ENCODE peak calls at places on chromosomes 11 and 22, in six cellular contexts. M is left ventricle myocardium inferior, L is sigmoid colon, U is adipocyte, S is BE2C, C is heart right ventricle. Q is an unnamed sample. For H3K9me3, the result is how much of the 10 kb centered on the place peaks cover.

GRCh38 chr22:19429950-19430889 is 1.3 kb downstream of the HIRA start:
- DNase-seq in M (peak), L (no peak), U (peak), S (peak), C (peak), Q (peak)

GRCh38 chr11:7927635-7928034 is 3.4 kb downstream of the OR10A6 start:
- DNase-seq in M (no peak), L (no peak), U (no peak), S (no peak), C (no peak), Q (no peak)

GRCh38 chr22:30858976-30859713 is 109.4 kb downstream of the MORC2 start:
- DNase-seq in M (no peak), L (no peak), U (no peak), S (no peak), C (no peak), Q (no peak)

GRCh38 chr11:46889689-46890475 is 28.5 kb downstream of the LRP4 start:
- DNase-seq in M (peak), L (peak), U (peak), S (peak), C (peak), Q (peak)

GRCh38 chr11:4038973-4039372 is 55.6 kb upstream of the RRM1 start:
- DNase-seq in M (no peak), L (no peak), U (peak), S (no peak), C (no peak), Q (no peak)

GRCh38 chr22:50474711-50475651 is at the start of gene SBF1:
- DNase-seq in M (peak), L (peak), U (peak), S (peak), C (peak), Q (peak)

GRCh38 chr11:72239296-72239848 is 4.6 kb downstream of the PHOX2A start:
- DNase-seq in M (peak), L (peak), U (peak), S (peak), C (peak), Q (peak)

GRCh38 chr11:33521384-33521783 is 179.2 kb downstream of the C11orf91 start:
- DNase-seq in M (no peak), L (no peak), U (no peak), S (no peak), C (no peak), Q (no peak)

GRCh38 chr22:49712195-49712791 is 115.4 kb downstream of the BRD1 start:
- DNase-seq in M (no peak), L (no peak), U (peak), S (no peak), C (no peak), Q (peak)

GRCh38 chr11:125457814-125458343 is 38.2 kb downstream of the FEZ1 start:
- DNase-seq in M (peak), L (peak), U (peak), S (no peak), C (peak), Q (peak)

GRCh38 chr11:105489431-105489830 is 120.4 kb upstream of the GRIA4 start:
- DNase-seq in M (no peak), L (no peak), U (peak), S (peak), C (no peak), Q (peak)

GRCh38 chr11:127639916-127640315 is 639.3 kb upstream of the KIRREL3 start:
- DNase-seq in M (no peak), L (no peak), U (no peak), S (no peak), C (no peak), Q (no peak)

GRCh38 chr22:46056169-46057041 is 79.4 kb upstream of the WNT7B start:
- DNase-seq in M (peak), L (peak), U (peak), S (peak), C (no peak), Q (peak)

GRCh38 chr11:85076535-85077330 is 550.4 kb downstream of the DLG2 start:
- DNase-seq in M (no peak), L (no peak), U (peak), S (no peak), C (peak), Q (peak)

GRCh38 chr11:83982825-83983224 is 696.7 kb upstream of the CCDC90B start:
- DNase-seq in M (no peak), L (no peak), U (no peak), S (no peak), C (no peak), Q (no peak)

GRCh38 chr11:109425554-109425953 is 3.6 kb downstream of the C11orf87 start:
- DNase-seq in M (no peak), L (no peak), U (no peak), S (no peak), C (no peak), Q (no peak)

GRCh38 chr11:7871056-7871455 is 60.0 kb downstream of the OR10A6 start:
- DNase-seq in M (no peak), L (no peak), U (no peak), S (no peak), C (no peak), Q (peak)

GRCh38 chr22:46432164-46433068 is 96.9 kb downstream of the TRMU start:
- DNase-seq in M (no peak), L (no peak), U (no peak), S (no peak), C (no peak), Q (no peak)

GRCh38 chr11:90332415-90332814 is 109.6 kb upstream of the CHORDC1 start:
- DNase-seq in M (no peak), L (no peak), U (no peak), S (no peak), C (no peak), Q (no peak)

GRCh38 chr11:34233215-34233614 is 124.6 kb downstream of the ABTB2 start:
- DNase-seq in M (no peak), L (no peak), U (no peak), S (no peak), C (no peak), Q (no peak)

GRCh38 chr11:10669258-10670033 is 24.1 kb downstream of the IRAG1 start:
- DNase-seq in M (no peak), L (peak), U (peak), S (peak), C (no peak), Q (peak)

DNA sequence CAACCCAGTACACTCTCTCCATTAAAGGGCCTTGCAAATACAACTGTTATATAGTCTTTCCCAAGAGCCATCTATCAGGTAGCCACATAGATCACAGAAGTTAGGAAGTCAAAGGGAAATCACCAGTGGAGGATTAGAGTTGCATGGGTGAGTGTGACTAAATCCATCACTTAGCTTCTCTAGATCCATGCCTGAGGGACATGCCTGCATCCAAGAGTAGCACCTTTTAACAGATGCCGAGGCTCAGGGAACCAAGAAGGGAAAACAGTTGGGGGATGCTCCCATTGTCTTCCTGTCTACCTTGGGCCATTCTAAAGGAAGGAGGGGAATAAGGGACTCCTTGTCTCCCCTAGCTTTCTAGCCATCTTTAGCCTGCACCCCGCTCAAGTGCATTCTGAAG is 77.9 kb downstream of the XRRA1 start:
- DNase-seq in M (no peak), L (no peak), U (no peak), S (no peak), C (no peak), Q (peak)
- H3K9me3 ChIP-seq in M (half or more), L (under half), U (half or more), S (under half), C (half or more), Q (under half)

GRCh38 chr11:2643746-2644145 is 56.0 kb downstream of the KCNQ1OT1 start:
- DNase-seq in M (no peak), L (no peak), U (no peak), S (no peak), C (no peak), Q (no peak)
- H3K9me3 ChIP-seq in M (half or more), L (half or more), U (half or more), S (under half), C (half or more), Q (under half)

DNA sequence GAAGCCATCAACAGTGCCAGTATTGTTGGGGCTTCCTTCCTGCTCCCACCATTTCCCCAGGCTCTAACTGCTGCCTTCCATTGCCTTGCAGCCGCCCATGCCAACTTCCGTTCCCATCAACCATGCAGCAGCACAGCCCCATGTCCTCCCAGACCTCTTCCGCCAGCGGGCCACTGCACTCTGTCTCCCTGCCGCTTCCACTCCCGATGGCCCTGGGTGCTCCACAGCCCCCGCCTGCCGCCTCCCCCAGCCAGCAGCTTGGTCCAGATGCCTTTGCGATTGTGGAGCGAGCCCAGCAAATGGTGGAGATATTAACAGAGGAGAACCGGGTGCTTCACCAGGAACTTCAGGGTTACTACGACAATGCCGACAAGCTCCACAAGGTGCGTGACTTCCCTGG is 53.3 kb downstream of the AMOTL1 start:
- DNase-seq in M (no peak), L (no peak), U (no peak), S (no peak), C (no peak), Q (no peak)
- H3K9me3 ChIP-seq in M (under half), L (under half), U (under half), S (under half), C (under half), Q (under half)

GRCh38 chr11:58837707-58838388 is 6.7 kb downstream of the GLYATL2 start:
- DNase-seq in M (no peak), L (no peak), U (no peak), S (no peak), C (no peak), Q (no peak)
- H3K9me3 ChIP-seq in M (under half), L (under half), U (under half), S (under half), C (under half), Q (under half)

DNA sequence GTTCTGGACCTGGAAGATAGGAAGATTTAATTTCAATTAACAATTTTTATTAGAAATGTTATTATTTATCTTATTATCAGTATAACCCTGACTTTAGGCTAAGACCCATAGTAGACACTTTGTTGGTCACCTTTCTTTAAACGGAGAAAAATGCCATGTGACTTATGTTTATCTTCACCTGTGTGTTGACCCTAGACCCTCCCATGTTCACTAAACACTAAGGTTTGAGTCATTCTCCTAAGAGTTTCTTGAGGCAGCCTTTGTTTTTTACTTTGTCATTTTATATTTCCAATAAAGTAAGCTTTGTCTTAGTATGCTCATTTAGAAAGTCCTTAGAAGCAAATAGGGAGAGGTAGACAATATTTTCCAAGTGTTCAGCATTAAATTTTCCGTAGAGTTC is 771.7 kb downstream of the METTL15 start:
- DNase-seq in M (no peak), L (no peak), U (no peak), S (no peak), C (no peak), Q (no peak)
- H3K9me3 ChIP-seq in M (under half), L (under half), U (under half), S (under half), C (under half), Q (under half)

GRCh38 chr22:48593551-48593950 is 1234.1 kb downstream of the BRD1 start:
- DNase-seq in M (no peak), L (no peak), U (no peak), S (no peak), C (no peak), Q (no peak)

GRCh38 chr22:48594016-48594756 is 1233.5 kb downstream of the BRD1 start:
- DNase-seq in M (no peak), L (no peak), U (no peak), S (no peak), C (no peak), Q (no peak)

GRCh38 chr22:48595511-48595905 is 1232.2 kb downstream of the BRD1 start:
- DNase-seq in M (no peak), L (no peak), U (no peak), S (no peak), C (no peak), Q (no peak)

GRCh38 chr22:48596111-48596860 is 1231.4 kb downstream of the BRD1 start:
- DNase-seq in M (no peak), L (no peak), U (no peak), S (no peak), C (no peak), Q (no peak)

GRCh38 chr22:48594757-48595510 is 1232.7 kb downstream of the BRD1 start:
- DNase-seq in M (no peak), L (no peak), U (no peak), S (no peak), C (no peak), Q (no peak)
- H3K9me3 ChIP-seq in M (under half), L (under half), U (under half), S (under half), C (under half), Q (under half)

GRCh38 chr11:70528046-70528793 is 129.9 kb downstream of the CTTN start:
- DNase-seq in M (no peak), L (no peak), U (no peak), S (peak), C (no peak), Q (no peak)
- H3K9me3 ChIP-seq in M (under half), L (under half), U (under half), S (under half), C (under half), Q (under half)

GRCh38 chr11:114621950-114622809 is 26.6 kb upstream of the NXPE4 start:
- DNase-seq in M (no peak), L (no peak), U (no peak), S (no peak), C (no peak), Q (no peak)

GRCh38 chr11:114625294-114625693 is 29.7 kb upstream of the NXPE4 start:
- DNase-seq in M (no peak), L (no peak), U (no peak), S (no peak), C (no peak), Q (no peak)

GRCh38 chr11:114623720-114624119 is 28.1 kb upstream of the NXPE4 start:
- DNase-seq in M (no peak), L (no peak), U (no peak), S (no peak), C (no peak), Q (no peak)

GRCh38 chr11:114622858-114623257 is 27.3 kb upstream of the NXPE4 start:
- DNase-seq in M (no peak), L (no peak), U (no peak), S (no peak), C (no peak), Q (no peak)

GRCh38 chr11:114624455-114625207 is 29.0 kb upstream of the NXPE4 start:
- DNase-seq in M (no peak), L (no peak), U (no peak), S (no peak), C (no peak), Q (no peak)
- H3K9me3 ChIP-seq in M (under half), L (under half), U (under half), S (under half), C (under half), Q (under half)

Q was measured in fibroblast of lung.